ENCODE peak calls at places on chromosomes 12 and 14, in ten cellular contexts. X is T-cell; B is stimulated activated CD4-positive, alpha-beta T cell treated with anti-CD3 and anti-CD28 coated beads, Interleukin-15, amount 100 ng/mL, for 24 hours; O is foreskin fibroblast; Y is NCI-H345; T is naive thymus-derived CD8-positive, alpha-beta T cell; Q is kidney epithelial cell; P is LHCN-M2; A is T-helper 2 cell; I is RWPE1. M is an unnamed sample.

GRCh38 chr12:48859607-48860006 is 6.1 kb downstream of the RND1 start:
- DNase-seq in X (no peak), B (no peak), O (no peak), Y (no peak), T (no peak), Q (no peak), P (no peak), A (no peak), I (no peak), M (no peak)

GRCh38 chr14:24317141-24317927 is 6.0 kb downstream of the LTB4R start:
- DNase-seq in X (no peak), B (no peak), O (no peak), Y (no peak), T (no peak), Q (no peak), P (peak), A (no peak), I (peak), M (no peak)

GRCh38 chr12:21837847-21838246 is 63.3 kb upstream of the KCNJ8 start:
- DNase-seq in X (no peak), B (no peak), O (no peak), Y (no peak), T (no peak), Q (no peak), P (no peak), A (no peak), I (no peak), M (no peak)

GRCh38 chr14:74134484-74134883 is 49.7 kb downstream of the LIN52 start:
- DNase-seq in X (no peak), B (no peak), O (no peak), Y (no peak), T (no peak), Q (no peak), P (no peak), A (no peak), I (no peak), M (no peak)

GRCh38 chr12:46473634-46474201 is 101.1 kb upstream of the SLC38A2 start:
- DNase-seq in X (no peak), B (no peak), O (peak), Y (no peak), T (no peak), Q (peak), P (peak), A (no peak), I (peak), M (peak)

GRCh38 chr14:73342670-73343069 is 105.4 kb downstream of the PAPLN start:
- DNase-seq in X (no peak), B (no peak), O (no peak), Y (peak), T (no peak), Q (no peak), P (no peak), A (no peak), I (no peak), M (no peak)

GRCh38 chr14:32920696-32921276 is 17.9 kb upstream of the NPAS3 start:
- DNase-seq in X (no peak), B (no peak), O (no peak), Y (no peak), T (no peak), Q (no peak), P (no peak), A (no peak), I (no peak), M (no peak)

GRCh38 chr12:96445743-96446655 is 43.4 kb upstream of the CFAP54 start:
- DNase-seq in X (peak), B (peak), O (peak), Y (no peak), T (peak), Q (peak), P (peak), A (peak), I (peak), M (peak)

GRCh38 chr12:131395971-131396573 is 314.8 kb upstream of the SFSWAP start:
- DNase-seq in X (no peak), B (no peak), O (no peak), Y (no peak), T (no peak), Q (no peak), P (no peak), A (no peak), I (no peak), M (no peak)

GRCh38 chr12:80222261-80222660 is 122.9 kb downstream of the OTOGL start:
- DNase-seq in X (no peak), B (no peak), O (no peak), Y (no peak), T (no peak), Q (no peak), P (no peak), A (no peak), I (no peak), M (no peak)

GRCh38 chr14:64238049-64238448 is 56.1 kb downstream of the ESR2 start:
- DNase-seq in X (no peak), B (no peak), O (no peak), Y (no peak), T (no peak), Q (no peak), P (no peak), A (no peak), I (no peak), M (no peak)

GRCh38 chr12:130506844-130507243 is 169.2 kb downstream of the PIWIL1 start:
- DNase-seq in X (no peak), B (no peak), O (no peak), Y (no peak), T (no peak), Q (no peak), P (no peak), A (no peak), I (no peak), M (no peak)

GRCh38 chr12:2959194-2959507 is at the start of gene TEAD4:
- DNase-seq in X (no peak), B (peak), O (peak), Y (peak), T (no peak), Q (no peak), P (peak), A (no peak), I (peak), M (peak)

GRCh38 chr14:50816419-50817047 is 14.4 kb downstream of the NIN start:
- DNase-seq in X (no peak), B (no peak), O (peak), Y (no peak), T (no peak), Q (no peak), P (peak), A (no peak), I (no peak), M (peak)

GRCh38 chr12:4272014-4272975 is 1.3 kb upstream of the CCND2 start:
- DNase-seq in X (peak), B (peak), O (peak), Y (no peak), T (peak), Q (no peak), P (peak), A (peak), I (peak), M (peak)

GRCh38 chr14:93716410-93717221 is 71.7 kb downstream of the PRIMA1 start:
- DNase-seq in X (no peak), B (no peak), O (no peak), Y (no peak), T (no peak), Q (no peak), P (no peak), A (no peak), I (no peak), M (no peak)

GRCh38 chr12:53268009-53268636 is at the start of gene ESPL1:
- DNase-seq in X (peak), B (peak), O (peak), Y (peak), T (peak), Q (peak), P (peak), A (peak), I (peak), M (peak)

GRCh38 chr12:65280306-65280705 is 1.8 kb downstream of the MSRB3 start:
- DNase-seq in X (no peak), B (no peak), O (no peak), Y (no peak), T (no peak), Q (no peak), P (no peak), A (no peak), I (no peak), M (peak)

GRCh38 chr14:60506985-60507829 is 1.7 kb upstream of the SIX6 start:
- DNase-seq in X (no peak), B (no peak), O (no peak), Y (no peak), T (no peak), Q (no peak), P (no peak), A (no peak), I (no peak), M (no peak)

GRCh38 chr12:111322336-111323250 is 46.3 kb downstream of the PHETA1 start:
- DNase-seq in X (no peak), B (no peak), O (no peak), Y (peak), T (no peak), Q (no peak), P (peak), A (no peak), I (no peak), M (peak)

GRCh38 chr12:56510786-56511185 is 10.8 kb upstream of the RBMS2 start:
- DNase-seq in X (no peak), B (no peak), O (no peak), Y (no peak), T (no peak), Q (no peak), P (no peak), A (no peak), I (no peak), M (no peak)

GRCh38 chr14:80425686-80426085 is 214.4 kb upstream of the DIO2 start:
- DNase-seq in X (no peak), B (no peak), O (peak), Y (no peak), T (no peak), Q (peak), P (peak), A (no peak), I (peak), M (peak)

GRCh38 chr12:120110550-120111501 is 5.7 kb downstream of the RAB35 start:
- DNase-seq in X (peak), B (peak), O (no peak), Y (no peak), T (peak), Q (no peak), P (no peak), A (peak), I (no peak), M (no peak)

GRCh38 chr14:60079723-60080122 is 12.0 kb upstream of the PCNX4 start:
- DNase-seq in X (no peak), B (no peak), O (no peak), Y (no peak), T (no peak), Q (no peak), P (no peak), A (no peak), I (no peak), M (no peak)